ENCODE peak calls at places on chromosome 9, in eight cellular contexts. D is BE2C, B is iPS DF 6.9, M is stomach, T is psoas muscle, Q is pancreas, I is mammary epithelial cell, X is uterus. A is an unnamed sample.

GRCh38 chr9:98146101-98146991 is 27.3 kb upstream of the TRIM14 start:
- DNase-seq in D (peak; percentile 95), B (no peak), M (peak; percentile 92), T (no peak), Q (peak; percentile 73), I (peak; percentile 84), X (no peak), A (no peak)

GRCh38 chr9:14207352-14207995 is 106.5 kb downstream of the NFIB start:
- DNase-seq in D (no peak), B (no peak), M (no peak), T (no peak), Q (no peak), I (no peak), X (no peak), A (no peak)

GRCh38 chr9:12775373-12775962 is 648 bp downstream of the LURAP1L start:
- DNase-seq in D (peak; percentile 38), B (no peak), M (no peak), T (peak; percentile 13), Q (no peak), I (no peak), X (no peak), A (peak; percentile 39)

GRCh38 chr9:114662081-114662989 is 4.7 kb upstream of the TEX53 start:
- DNase-seq in D (peak; percentile 61), B (peak; percentile 55), M (peak; percentile 46), T (no peak), Q (peak; percentile 53), I (peak; percentile 29), X (peak; percentile 26), A (peak; percentile 71)

GRCh38 chr9:110346325-110346724 is 8.7 kb upstream of the TXNDC8 start:
- DNase-seq in D (no peak), B (no peak), M (no peak), T (no peak), Q (no peak), I (no peak), X (no peak), A (no peak)

GRCh38 chr9:133449760-133450159 is 10.0 kb upstream of the CACFD1 start:
- DNase-seq in D (no peak), B (no peak), M (peak; percentile 90), T (no peak), Q (peak; percentile 74), I (peak; percentile 74), X (no peak), A (no peak)

GRCh38 chr9:90658783-90659182 is 16.2 kb upstream of the DIRAS2 start:
- DNase-seq in D (no peak), B (no peak), M (no peak), T (no peak), Q (no peak), I (no peak), X (no peak), A (no peak)

GRCh38 chr9:99192786-99193465 is 28.8 kb downstream of the ALG2 start:
- DNase-seq in D (no peak), B (no peak), M (no peak), T (no peak), Q (no peak), I (no peak), X (no peak), A (peak; percentile 35)

GRCh38 chr9:133238851-133239532 is 29.9 kb upstream of the OBP2B start:
- DNase-seq in D (peak; percentile 51), B (peak; percentile 72), M (peak; percentile 74), T (peak; percentile 64), Q (peak; percentile 63), I (peak; percentile 31), X (peak; percentile 43), A (peak; percentile 77)

GRCh38 chr9:114243240-114243639 is 79.7 kb upstream of the ORM1 start:
- DNase-seq in D (no peak), B (no peak), M (no peak), T (no peak), Q (no peak), I (no peak), X (no peak), A (no peak)

GRCh38 chr9:90128587-90129190 is 513.9 kb downstream of the DIRAS2 start:
- DNase-seq in D (no peak), B (no peak), M (no peak), T (no peak), Q (no peak), I (no peak), X (no peak), A (no peak)

DNA sequence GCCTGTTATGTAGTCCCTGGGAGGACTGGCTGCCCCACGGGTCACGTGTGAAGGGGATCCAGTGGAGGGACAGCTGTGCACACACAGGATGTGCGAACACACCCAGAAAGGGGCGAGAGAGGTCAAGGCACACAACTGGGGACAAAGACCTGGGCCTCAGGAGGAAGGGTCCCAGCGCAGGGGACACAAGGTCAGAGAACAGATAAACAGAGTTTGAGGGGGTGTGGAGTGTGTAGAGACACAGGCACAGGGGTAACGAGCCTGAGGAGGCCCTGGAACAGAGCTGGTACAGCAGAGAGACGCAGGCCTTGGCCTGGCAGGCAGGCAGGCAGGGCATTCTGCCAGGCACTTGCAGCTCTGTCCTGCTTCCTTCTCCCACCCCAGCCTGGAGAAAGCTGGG is 14.8 kb upstream of the PSMD5 start:
- DNase-seq in D (no peak), B (no peak), M (peak; percentile 50), T (no peak), Q (no peak), I (no peak), X (no peak), A (no peak)
- H3K36me3 ChIP-seq in D (peaks cover 38% of the 10 kb centered on the region), B (peaks cover 6% of the 10 kb centered on the region), M (peaks cover 71% of the 10 kb centered on the region), T (no peaks in the 10 kb centered on the region), Q (no peaks in the 10 kb centered on the region), I (peaks cover 5% of the 10 kb centered on the region), X (no peaks in the 10 kb centered on the region), A (peaks cover 20% of the 10 kb centered on the region)

GRCh38 chr9:116342941-116343340 is 189.3 kb downstream of the PAPPA start:
- DNase-seq in D (no peak), B (no peak), M (no peak), T (no peak), Q (no peak), I (no peak), X (no peak), A (no peak)

GRCh38 chr9:116345393-116345792 is 191.8 kb downstream of the PAPPA start:
- DNase-seq in D (no peak), B (no peak), M (no peak), T (no peak), Q (no peak), I (no peak), X (no peak), A (no peak)

GRCh38 chr9:116344416-116344815 is 190.8 kb downstream of the PAPPA start:
- DNase-seq in D (no peak), B (no peak), M (no peak), T (no peak), Q (no peak), I (no peak), X (no peak), A (no peak)

GRCh38 chr9:116340270-116340669 is 186.7 kb downstream of the PAPPA start:
- DNase-seq in D (no peak), B (no peak), M (no peak), T (no peak), Q (no peak), I (no peak), X (no peak), A (no peak)

DNA sequence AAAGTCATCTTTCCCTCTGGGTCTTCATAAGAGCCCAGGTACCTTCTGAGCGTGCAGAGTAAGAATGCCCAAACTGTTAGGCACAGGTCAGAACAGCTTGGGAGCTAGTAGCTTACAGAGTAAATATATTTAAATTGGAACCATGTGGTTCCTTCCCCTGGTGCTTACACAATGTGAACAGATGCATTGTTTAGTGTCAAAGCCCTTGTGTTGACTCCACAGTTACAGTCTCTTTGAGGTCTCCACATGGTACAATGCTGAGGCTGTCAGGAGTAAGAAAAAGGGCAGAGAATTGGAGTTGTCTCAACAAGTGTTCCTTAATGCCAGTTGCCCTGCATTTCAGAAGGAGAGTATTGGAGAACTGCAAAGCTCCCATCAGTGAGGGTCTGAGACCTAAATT is 188.5 kb downstream of the PAPPA start:
- DNase-seq in D (no peak), B (no peak), M (no peak), T (no peak), Q (no peak), I (no peak), X (no peak), A (peak; percentile 39)
- H3K4me1 ChIP-seq in D (no peaks in the 10 kb centered on the region), B (no peaks in the 10 kb centered on the region), M (no peaks in the 10 kb centered on the region), T (no peaks in the 10 kb centered on the region), Q (no peaks in the 10 kb centered on the region), I (no peaks in the 10 kb centered on the region), X (no peaks in the 10 kb centered on the region), A (no peaks in the 10 kb centered on the region)

GRCh38 chr9:88220652-88221051 is 82.4 kb upstream of the SPATA31C2 start:
- DNase-seq in D (no peak), B (no peak), M (no peak), T (no peak), Q (no peak), I (no peak), X (no peak), A (no peak)

GRCh38 chr9:88219601-88220000 is 81.3 kb upstream of the SPATA31C2 start:
- DNase-seq in D (peak; percentile 18), B (no peak), M (no peak), T (no peak), Q (no peak), I (no peak), X (no peak), A (no peak)

GRCh38 chr9:88218721-88219120 is 80.4 kb upstream of the SPATA31C2 start:
- DNase-seq in D (no peak), B (no peak), M (no peak), T (no peak), Q (no peak), I (no peak), X (no peak), A (no peak)

GRCh38 chr9:88216132-88216995 is 78.1 kb upstream of the SPATA31C2 start:
- DNase-seq in D (no peak), B (no peak), M (no peak), T (no peak), Q (no peak), I (no peak), X (no peak), A (no peak)

DNA sequence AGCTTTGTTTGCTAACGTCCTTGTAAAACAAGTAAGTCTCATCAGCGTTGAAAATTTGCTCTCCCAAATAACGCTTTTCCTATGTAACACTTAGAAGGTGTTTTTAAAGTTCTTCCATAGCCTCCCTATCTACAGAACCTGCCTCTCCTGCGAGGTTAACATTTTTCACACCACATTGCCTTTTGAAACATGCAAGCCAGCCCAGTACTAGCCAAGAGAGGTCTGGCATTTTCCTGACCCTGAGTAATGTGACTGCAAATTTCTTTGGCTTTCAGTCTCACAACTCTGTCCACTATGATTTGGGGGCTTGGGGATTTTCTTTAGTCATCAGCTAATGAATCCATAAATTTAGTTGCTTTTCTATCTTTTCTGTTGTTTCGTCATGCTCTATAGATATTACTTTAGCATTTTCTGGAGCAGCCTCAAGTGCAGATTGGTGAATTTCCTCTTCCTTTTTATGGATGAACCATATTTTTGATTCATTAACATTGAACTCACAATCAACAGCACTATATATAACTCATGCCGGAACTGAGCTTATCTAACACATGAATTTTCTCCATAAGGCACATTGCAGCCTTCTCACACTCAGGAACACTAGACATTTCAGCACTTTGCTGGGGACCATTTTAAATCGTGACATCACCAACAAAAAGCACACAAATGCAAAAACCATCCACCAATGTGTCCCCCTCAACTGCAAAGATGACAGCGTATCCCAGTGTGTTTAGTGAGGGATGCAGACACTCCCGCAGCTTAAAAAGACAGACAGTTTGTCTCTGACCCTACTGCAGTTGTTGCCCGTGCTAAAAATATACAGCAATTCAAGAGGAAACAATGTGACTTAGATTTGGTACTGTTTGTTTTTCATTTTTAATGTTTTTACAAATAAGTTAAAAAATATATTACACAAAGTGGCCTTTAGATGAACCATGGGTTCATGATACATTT is 77.2 kb upstream of the SPATA31C2 start:
- DNase-seq in D (no peak), B (no peak), M (no peak), T (no peak), Q (no peak), I (no peak), X (no peak), A (no peak)
- H3K36me3 ChIP-seq in D (no peaks in the 10 kb centered on the region), B (no peaks in the 10 kb centered on the region), M (no peaks in the 10 kb centered on the region), T (no peaks in the 10 kb centered on the region), Q (no peaks in the 10 kb centered on the region), I (no peaks in the 10 kb centered on the region), X (no peaks in the 10 kb centered on the region), A (no peaks in the 10 kb centered on the region)

GRCh38 chr9:126438757-126439401 is 112.2 kb downstream of the MVB12B start:
- DNase-seq in D (no peak), B (no peak), M (no peak), T (no peak), Q (no peak), I (no peak), X (no peak), A (no peak)
- H3K4me1 ChIP-seq in D (peaks cover 32% of the 10 kb centered on the region), B (peaks cover 2% of the 10 kb centered on the region), M (no peaks in the 10 kb centered on the region), T (no peaks in the 10 kb centered on the region), Q (no peaks in the 10 kb centered on the region), I (peaks cover 9% of the 10 kb centered on the region), X (no peaks in the 10 kb centered on the region), A (peaks cover 14% of the 10 kb centered on the region)

A was measured in A673.